ENCODE peak calls at places on chromosomes 4 and X, in five cellular contexts. G, X, Y, U and E are unnamed samples.

GRCh38 chrX:122783918-122784317 is 400.2 kb upstream of the GRIA3 start:
- DNase-seq in G (no peak), X (no peak), Y (no peak), U (no peak), E (no peak)

GRCh38 chr4:122762520-122762919 is 30.0 kb downstream of the BBS12 start:
- DNase-seq in X (no peak), Y (no peak), G (no peak), U (no peak), E (no peak)

GRCh38 chr4:89056953-89057398 is at the start of gene FAM13A:
- DNase-seq in G (peak), U (peak), Y (no peak), X (no peak), E (peak)

GRCh38 chr4:10173754-10174749 is 57.5 kb upstream of the WDR1 start:
- DNase-seq in X (no peak), Y (no peak), U (peak), G (no peak), E (no peak)

GRCh38 chr4:112231779-112232713 is at the start of gene AP1AR:
- DNase-seq in Y (peak), X (peak), G (peak), U (peak), E (peak)

GRCh38 chrX:16479206-16479869 is 170.6 kb upstream of the S100G start:
- DNase-seq in G (no peak), U (peak), Y (no peak), X (no peak), E (peak)

GRCh38 chr4:27760176-27760575 is 899.5 kb downstream of the STIM2 start:
- DNase-seq in X (no peak), U (no peak), Y (no peak), G (no peak), E (no peak)

GRCh38 chr4:127604949-127605709 is 27.6 kb upstream of the INTU start:
- DNase-seq in Y (no peak), G (no peak), X (peak), U (peak), E (peak)

GRCh38 chrX:47877327-47877726 is 40.6 kb downstream of the ZNF81 start:
- DNase-seq in G (no peak), X (no peak), U (no peak), Y (no peak), E (no peak)

GRCh38 chr4:82555279-82555678 is 6.5 kb downstream of the TMEM150C start:
- DNase-seq in X (peak), G (no peak), U (no peak), Y (no peak), E (no peak)

GRCh38 chr4:76028242-76028859 is 5.1 kb upstream of the CXCL10 start:
- DNase-seq in U (no peak), G (no peak), Y (no peak), X (no peak), E (peak)

GRCh38 chr4:21203416-21203815 is 503.2 kb downstream of the PACRGL start:
- DNase-seq in Y (no peak), U (no peak), X (no peak), G (no peak), E (no peak)

GRCh38 chr4:73431813-73432168 is 4.2 kb upstream of the AFP start:
- DNase-seq in Y (no peak), U (no peak), G (no peak), X (no peak), E (no peak)

GRCh38 chr4:47553329-47554125 is 68.5 kb downstream of the ATP10D start:
- DNase-seq in G (no peak), U (no peak), X (no peak), Y (no peak), E (peak)

GRCh38 chr4:67983333-67983732 is 20.0 kb upstream of the TMPRSS11A start:
- DNase-seq in U (peak), G (no peak), X (no peak), Y (no peak), E (peak)

GRCh38 chr4:159051245-159052071 is 51.4 kb upstream of the RAPGEF2 start:
- DNase-seq in Y (no peak), U (peak), X (no peak), G (no peak), E (no peak)

GRCh38 chrX:140712413-140713173 is 3.0 kb downstream of the LINC00632 start:
- DNase-seq in G (peak), Y (no peak), U (peak), X (no peak), E (peak)

GRCh38 chrX:54178100-54178940 is 4.7 kb downstream of the FAM120C start:
- DNase-seq in G (no peak), U (peak), Y (no peak), X (no peak), E (peak)

GRCh38 chrX:41716767-41717473 is 7.1 kb upstream of the GPR82 start:
- DNase-seq in U (no peak), G (no peak), X (no peak), Y (no peak), E (no peak)

GRCh38 chrX:100654256-100654655 is 10.3 kb downstream of the SRPX2 start:
- DNase-seq in Y (no peak), G (no peak), U (peak), X (no peak), E (peak)

GRCh38 chrX:40671126-40671525 is 23.8 kb upstream of the CXorf38 start:
- DNase-seq in Y (no peak), U (no peak), G (no peak), X (no peak), E (peak)

GRCh38 chrX:153684447-153685178 is 3.1 kb upstream of the SLC6A8 start:
- DNase-seq in Y (no peak), U (no peak), X (no peak), G (no peak), E (no peak)

GRCh38 chr4:101791189-101791572 is 651 bp downstream of the BANK1 start:
- DNase-seq in X (peak), G (no peak), U (no peak), Y (no peak), E (no peak)

GRCh38 chr4:55393461-55394320 is 2.1 kb upstream of the TMEM165 start:
- DNase-seq in Y (no peak), X (peak), U (no peak), G (no peak), E (no peak)

GRCh38 chr4:85842540-85842939 is 367.6 kb downstream of the ARHGAP24 start:
- DNase-seq in G (no peak), Y (no peak), U (peak), X (no peak), E (peak)

GRCh38 chr4:118743867-118744266 is 58.7 kb downstream of the METTL14 start:
- DNase-seq in Y (no peak), U (no peak), X (no peak), G (no peak), E (no peak)

GRCh38 chrX:120428309-120428708 is 40.8 kb downstream of the LAMP2 start:
- DNase-seq in X (no peak), U (peak), Y (no peak), G (no peak), E (peak)

GRCh38 chrX:10282490-10282889 is 125.7 kb downstream of the CLCN4 start:
- DNase-seq in U (no peak), X (no peak), G (no peak), Y (no peak), E (no peak)

GRCh38 chrX:128816919-128817318 is 706.4 kb downstream of the SMARCA1 start:
- DNase-seq in U (no peak), X (peak), Y (no peak), G (peak), E (no peak)

GRCh38 chr4:63553123-63553522 is 856.1 kb downstream of the TECRL start:
- DNase-seq in G (no peak), U (no peak), X (no peak), Y (no peak), E (no peak)

GRCh38 chr4:108717386-108717785 is 45.5 kb downstream of the ETNPPL start:
- DNase-seq in X (peak), Y (no peak), U (no peak), G (no peak), E (no peak)

GRCh38 chrX:2719774-2720447 is 28.8 kb downstream of the CD99 start:
- DNase-seq in Y (no peak), U (no peak), X (no peak), G (no peak), E (no peak)